ENCODE peak calls at places on chromosome 17, in five cellular contexts. One of them, this sample, is unnamed.

GRCh38 chr17:27888945-27889344 is 4.2 kb downstream of the LYRM9 start:
- DNase-seq in RCC 7860: no peak
- DNase-seq in EL: peak; percentile 80
- DNase-seq in stimulated activated CD4-positive, alpha-beta T cell treated with anti-CD3 and anti-CD28 coated beads, Interleukin-1b, Interleukin-23, amount 100 ng/mL, for 24 hours: no peak
- DNase-seq in stomach: peak; percentile 35
- DNase-seq in this sample: peak; percentile 14

GRCh38 chr17:14719942-14720341 is 419.1 kb downstream of the HS3ST3B1 start:
- DNase-seq in EL: no peak
- DNase-seq in RCC 7860: no peak
- DNase-seq in stimulated activated CD4-positive, alpha-beta T cell treated with anti-CD3 and anti-CD28 coated beads, Interleukin-1b, Interleukin-23, amount 100 ng/mL, for 24 hours: no peak
- DNase-seq in stomach: no peak
- DNase-seq in this sample: no peak

GRCh38 chr17:27959382-27959709 is 66.2 kb upstream of the LYRM9 start:
- DNase-seq in stimulated activated CD4-positive, alpha-beta T cell treated with anti-CD3 and anti-CD28 coated beads, Interleukin-1b, Interleukin-23, amount 100 ng/mL, for 24 hours: no peak
- DNase-seq in EL: no peak
- DNase-seq in stomach: no peak
- DNase-seq in RCC 7860: no peak
- DNase-seq in this sample: no peak

GRCh38 chr17:67637901-67638641 is 79.7 kb upstream of the NOL11 start:
- DNase-seq in RCC 7860: no peak
- DNase-seq in stimulated activated CD4-positive, alpha-beta T cell treated with anti-CD3 and anti-CD28 coated beads, Interleukin-1b, Interleukin-23, amount 100 ng/mL, for 24 hours: no peak
- DNase-seq in EL: no peak
- DNase-seq in stomach: peak; percentile 86
- DNase-seq in this sample: no peak

GRCh38 chr17:3750926-3751325 is 27.2 kb downstream of the HASPIN start:
- DNase-seq in stimulated activated CD4-positive, alpha-beta T cell treated with anti-CD3 and anti-CD28 coated beads, Interleukin-1b, Interleukin-23, amount 100 ng/mL, for 24 hours: no peak
- DNase-seq in stomach: no peak
- DNase-seq in EL: no peak
- DNase-seq in RCC 7860: no peak
- DNase-seq in this sample: no peak

GRCh38 chr17:52041123-52041617 is 117.3 kb downstream of the CA10 start:
- DNase-seq in RCC 7860: no peak
- DNase-seq in stomach: no peak
- DNase-seq in EL: no peak
- DNase-seq in stimulated activated CD4-positive, alpha-beta T cell treated with anti-CD3 and anti-CD28 coated beads, Interleukin-1b, Interleukin-23, amount 100 ng/mL, for 24 hours: no peak
- DNase-seq in this sample: no peak

GRCh38 chr17:10713336-10713735 is 15.9 kb downstream of the ADPRM start:
- DNase-seq in stimulated activated CD4-positive, alpha-beta T cell treated with anti-CD3 and anti-CD28 coated beads, Interleukin-1b, Interleukin-23, amount 100 ng/mL, for 24 hours: no peak
- DNase-seq in stomach: no peak
- DNase-seq in RCC 7860: no peak
- DNase-seq in EL: peak; percentile 21
- DNase-seq in this sample: no peak

GRCh38 chr17:65023791-65024190 is 32.7 kb downstream of the GNA13 start:
- DNase-seq in stimulated activated CD4-positive, alpha-beta T cell treated with anti-CD3 and anti-CD28 coated beads, Interleukin-1b, Interleukin-23, amount 100 ng/mL, for 24 hours: no peak
- DNase-seq in EL: no peak
- DNase-seq in RCC 7860: no peak
- DNase-seq in stomach: no peak
- DNase-seq in this sample: no peak

GRCh38 chr17:32123782-32124181 is 18.5 kb upstream of the RHOT1 start:
- DNase-seq in EL: no peak
- DNase-seq in stimulated activated CD4-positive, alpha-beta T cell treated with anti-CD3 and anti-CD28 coated beads, Interleukin-1b, Interleukin-23, amount 100 ng/mL, for 24 hours: no peak
- DNase-seq in stomach: no peak
- DNase-seq in RCC 7860: no peak
- DNase-seq in this sample: no peak

GRCh38 chr17:2697611-2698162 is 13.9 kb downstream of the CLUH start:
- DNase-seq in stomach: no peak
- DNase-seq in EL: no peak
- DNase-seq in stimulated activated CD4-positive, alpha-beta T cell treated with anti-CD3 and anti-CD28 coated beads, Interleukin-1b, Interleukin-23, amount 100 ng/mL, for 24 hours: no peak
- DNase-seq in RCC 7860: no peak
- DNase-seq in this sample: no peak

GRCh38 chr17:44655983-44656700 is at the start of gene MEIOC:
- DNase-seq in EL: peak; percentile 36
- DNase-seq in RCC 7860: no peak
- DNase-seq in stomach: no peak
- DNase-seq in stimulated activated CD4-positive, alpha-beta T cell treated with anti-CD3 and anti-CD28 coated beads, Interleukin-1b, Interleukin-23, amount 100 ng/mL, for 24 hours: peak; percentile 37
- DNase-seq in this sample: peak; percentile 6

GRCh38 chr17:4969551-4970231 is 2.1 kb upstream of the SPAG7 start:
- DNase-seq in EL: peak; percentile 41
- DNase-seq in stomach: no peak
- DNase-seq in stimulated activated CD4-positive, alpha-beta T cell treated with anti-CD3 and anti-CD28 coated beads, Interleukin-1b, Interleukin-23, amount 100 ng/mL, for 24 hours: no peak
- DNase-seq in RCC 7860: peak; percentile 36
- DNase-seq in this sample: no peak